ENCODE peak calls at places on chromosomes 6 and 20, in four cellular contexts. C is adipocyte, H is left ventricle myocardium inferior, Q is spleen. T is an unnamed sample.

GRCh38 chr6:140217283-140217682 is 842.8 kb upstream of the CITED2 start:
- DNase-seq in C (no peak), H (no peak), Q (no peak), T (no peak)

GRCh38 chr6:2921520-2922115 is 18.5 kb upstream of the SERPINB9 start:
- DNase-seq in C (no peak), H (no peak), Q (no peak), T (no peak)

GRCh38 chr6:4707011-4707410 is 69.2 kb upstream of the CDYL start:
- DNase-seq in C (peak), H (no peak), Q (no peak), T (no peak)

GRCh38 chr6:17173071-17173470 is 71.2 kb downstream of the STMND1 start:
- DNase-seq in C (no peak), H (no peak), Q (no peak), T (no peak)

GRCh38 chr6:75234126-75234865 is 9.3 kb downstream of the COX7A2 start:
- DNase-seq in C (no peak), H (no peak), Q (no peak), T (no peak)

GRCh38 chr6:107340881-107341280 is 118.5 kb downstream of the PDSS2 start:
- DNase-seq in C (no peak), H (no peak), Q (no peak), T (no peak)

GRCh38 chr20:25364879-25365699 is 25.5 kb downstream of the ABHD12 start:
- DNase-seq in C (no peak), H (no peak), Q (no peak), T (no peak)

GRCh38 chr6:52552278-52552643 is 24.6 kb downstream of the TRAM2 start:
- DNase-seq in C (no peak), H (no peak), Q (no peak), T (no peak)

GRCh38 chr6:72704979-72705378 is 83.1 kb downstream of the KCNQ5 start:
- DNase-seq in C (no peak), H (no peak), Q (no peak), T (no peak)

GRCh38 chr20:910840-911770 is 5.0 kb downstream of the ANGPT4 start:
- DNase-seq in C (peak), H (no peak), Q (peak), T (no peak)

GRCh38 chr20:59903631-59904030 is 29.8 kb downstream of the SYCP2 start:
- DNase-seq in C (no peak), H (no peak), Q (no peak), T (no peak)

GRCh38 chr6:1987640-1988039 is 257.8 kb downstream of the GMDS start:
- DNase-seq in C (peak), H (no peak), Q (no peak), T (no peak)

GRCh38 chr20:25195962-25196700 is 619 bp downstream of the ENTPD6 start:
- DNase-seq in C (peak), H (no peak), Q (no peak), T (peak)

GRCh38 chr6:24927234-24927955 is 8.4 kb downstream of the RIPOR2 start:
- DNase-seq in C (no peak), H (no peak), Q (no peak), T (no peak)

GRCh38 chr20:26276811-26277210 is 580.2 kb upstream of the ZNF337 start:
- DNase-seq in C (peak), H (no peak), Q (no peak), T (no peak)

GRCh38 chr6:119445666-119446622 is 96.4 kb upstream of the MAN1A1 start:
- DNase-seq in C (peak), H (no peak), Q (no peak), T (no peak)

GRCh38 chr20:33301192-33301930 is 18.3 kb downstream of the BPIFB1 start:
- DNase-seq in C (no peak), H (no peak), Q (no peak), T (no peak)

GRCh38 chr20:57030611-57031600 is 235.5 kb downstream of the BMP7 start:
- DNase-seq in C (peak), H (no peak), Q (no peak), T (no peak)

GRCh38 chr6:160111812-160112211 is 9.8 kb upstream of the SLC22A1 start:
- DNase-seq in C (no peak), H (no peak), Q (no peak), T (no peak)

GRCh38 chr20:46784450-46785127 is 75.1 kb downstream of the SLC2A10 start:
- DNase-seq in C (peak), H (no peak), Q (no peak), T (no peak)

GRCh38 chr6:146265051-146265450 is 236.2 kb downstream of the GRM1 start:
- DNase-seq in C (no peak), H (no peak), Q (no peak), T (no peak)

GRCh38 chr6:117465691-117466090 is 16.8 kb upstream of the DCBLD1 start:
- DNase-seq in C (no peak), H (no peak), Q (no peak), T (no peak)

GRCh38 chr6:109793793-109794192 is 102.7 kb downstream of the FIG4 start:
- DNase-seq in C (peak), H (no peak), Q (no peak), T (no peak)

GRCh38 chr20:44572551-44573500 is 9.6 kb upstream of the PKIG start:
- DNase-seq in C (peak), H (peak), Q (no peak), T (peak)

GRCh38 chr6:84027340-84028183 is 6.0 kb upstream of the MRAP2 start:
- DNase-seq in C (peak), H (no peak), Q (no peak), T (no peak)

GRCh38 chr6:40286721-40287120 is 300.4 kb downstream of the LRFN2 start:
- DNase-seq in C (no peak), H (no peak), Q (no peak), T (no peak)

GRCh38 chr20:48339147-48339985 is 488.4 kb downstream of the PREX1 start:
- DNase-seq in C (peak), H (no peak), Q (no peak), T (no peak)

GRCh38 chr6:158816329-158816728 is 2.8 kb downstream of the EZR start:
- DNase-seq in C (no peak), H (no peak), Q (no peak), T (no peak)

GRCh38 chr6:12371641-12372146 is 81.5 kb downstream of the EDN1 start:
- DNase-seq in C (peak), H (no peak), Q (no peak), T (no peak)

GRCh38 chr6:146965110-146965689 is 239.0 kb upstream of the STXBP5 start:
- DNase-seq in C (no peak), H (no peak), Q (no peak), T (no peak)

GRCh38 chr6:35496036-35496850 is 636 bp downstream of the TEAD3 start:
- DNase-seq in C (peak), H (peak), Q (no peak), T (peak)

GRCh38 chr20:10433014-10433622 is 904 bp downstream of the MKKS start:
- DNase-seq in C (no peak), H (no peak), Q (peak), T (no peak)

GRCh38 chr6:151704383-151704782 is 103.1 kb upstream of the ESR1 start:
- DNase-seq in C (no peak), H (no peak), Q (no peak), T (no peak)

GRCh38 chr6:137698636-137699035 is 168.4 kb upstream of the TNFAIP3 start:
- DNase-seq in C (no peak), H (no peak), Q (no peak), T (no peak)

GRCh38 chr6:135097172-135097571 is 42.5 kb upstream of the HBS1L start:
- DNase-seq in C (no peak), H (no peak), Q (no peak), T (no peak)

GRCh38 chr20:37558779-37559178 is 31.1 kb upstream of the BLCAP start:
- DNase-seq in C (no peak), H (no peak), Q (no peak), T (no peak)